ENCODE peak calls at places on chromosomes 7 and 10, in nine cellular contexts. T is cardiac muscle cell, O is fibroblast of lung, A is colonic mucosa, Q is PC-9, H is GM23338, I is A549, X is OCI-LY7, D is neural progenitor cell. L is an unnamed sample.

GRCh38 chr10:70241081-70241480 is 7.9 kb upstream of the PPA1 start:
- DNase-seq in T (no peak), O (no peak), A (no peak), Q (no peak), H (no peak), I (no peak), X (no peak), D (no peak), L (no peak)

GRCh38 chr7:2670720-2671391 is 17.1 kb upstream of the AMZ1 start:
- DNase-seq in T (peak; percentile 64), O (peak; percentile 35), A (peak; percentile 72), Q (peak; percentile 61), H (peak; percentile 94), I (peak; percentile 72), X (peak; percentile 78), D (peak; percentile 86), L (no peak)

GRCh38 chr10:87622290-87623004 is 37.2 kb upstream of the PAPSS2 start:
- DNase-seq in T (no peak), O (no peak), A (no peak), Q (no peak), H (peak; percentile 64), I (peak; percentile 30), X (no peak), D (peak; percentile 46), L (peak; percentile 56)

GRCh38 chr7:117705630-117706029 is 167.6 kb downstream of the CTTNBP2 start:
- DNase-seq in T (no peak), O (no peak), A (no peak), Q (no peak), H (no peak), I (no peak), X (no peak), D (no peak), L (no peak)

GRCh38 chr10:5555031-5555510 is 30.3 kb downstream of the CALML3 start:
- DNase-seq in T (no peak), O (no peak), A (no peak), Q (no peak), H (no peak), I (no peak), X (no peak), D (no peak), L (no peak)

GRCh38 chr7:490461-491291 is 29.0 kb downstream of the PDGFA start:
- DNase-seq in T (no peak), O (no peak), A (no peak), Q (no peak), H (no peak), I (no peak), X (no peak), D (no peak), L (peak; percentile 50)

GRCh38 chr7:87000344-87000743 is 59.1 kb downstream of the ELAPOR2 start:
- DNase-seq in T (no peak), O (no peak), A (no peak), Q (no peak), H (no peak), I (no peak), X (no peak), D (no peak), L (no peak)

GRCh38 chr10:131451407-131452015 is 140.0 kb upstream of the TCERG1L start:
- DNase-seq in T (no peak), O (no peak), A (no peak), Q (no peak), H (no peak), I (no peak), X (no peak), D (no peak), L (no peak)

GRCh38 chr10:2887391-2888070 is 179.8 kb upstream of the PFKP start:
- DNase-seq in T (no peak), O (no peak), A (no peak), Q (no peak), H (no peak), I (no peak), X (no peak), D (no peak), L (no peak)

GRCh38 chr10:131722525-131723264 is 178.1 kb upstream of the PPP2R2D start:
- DNase-seq in T (no peak), O (no peak), A (peak; percentile 3), Q (no peak), H (no peak), I (no peak), X (no peak), D (no peak), L (no peak)

GRCh38 chr7:151519765-151520418 is at the start of gene RHEB:
- DNase-seq in T (peak; percentile 100), O (peak; percentile 99), A (peak; percentile 99), Q (peak; percentile 99), H (peak; percentile 99), I (peak; percentile 99), X (peak; percentile 98), D (peak; percentile 99), L (peak; percentile 98)

DNA sequence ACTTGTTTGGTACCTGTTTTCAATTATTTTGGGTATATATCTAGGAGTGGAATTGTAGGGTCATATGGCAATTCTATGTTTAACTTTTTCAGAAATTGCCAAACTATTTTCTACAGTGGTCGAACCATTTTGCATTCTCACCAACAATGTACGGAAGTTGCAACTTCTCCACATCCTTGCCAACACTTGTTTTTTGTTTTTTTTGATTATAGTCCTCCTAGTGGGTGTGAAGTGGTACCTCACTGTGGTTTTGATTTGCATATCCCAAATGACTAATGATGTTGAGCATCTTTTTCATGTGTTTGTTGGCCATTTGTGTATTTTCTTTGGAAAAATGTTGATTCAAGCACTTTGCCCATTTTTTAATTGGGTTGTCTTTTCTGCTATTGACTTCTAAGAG is 122.1 kb downstream of the RPS24 start:
- DNase-seq in T (no peak), O (no peak), A (no peak), Q (no peak), H (no peak), I (no peak), X (no peak), D (no peak), L (no peak)
- TF ChIP-seq CTCF in T (no peak), O (no peak), A (no peak), Q (peak; percentile 31), H (peak; percentile 36), I (no peak), X (no peak), D (peak; percentile 20), L (peak; percentile 19)

DNA sequence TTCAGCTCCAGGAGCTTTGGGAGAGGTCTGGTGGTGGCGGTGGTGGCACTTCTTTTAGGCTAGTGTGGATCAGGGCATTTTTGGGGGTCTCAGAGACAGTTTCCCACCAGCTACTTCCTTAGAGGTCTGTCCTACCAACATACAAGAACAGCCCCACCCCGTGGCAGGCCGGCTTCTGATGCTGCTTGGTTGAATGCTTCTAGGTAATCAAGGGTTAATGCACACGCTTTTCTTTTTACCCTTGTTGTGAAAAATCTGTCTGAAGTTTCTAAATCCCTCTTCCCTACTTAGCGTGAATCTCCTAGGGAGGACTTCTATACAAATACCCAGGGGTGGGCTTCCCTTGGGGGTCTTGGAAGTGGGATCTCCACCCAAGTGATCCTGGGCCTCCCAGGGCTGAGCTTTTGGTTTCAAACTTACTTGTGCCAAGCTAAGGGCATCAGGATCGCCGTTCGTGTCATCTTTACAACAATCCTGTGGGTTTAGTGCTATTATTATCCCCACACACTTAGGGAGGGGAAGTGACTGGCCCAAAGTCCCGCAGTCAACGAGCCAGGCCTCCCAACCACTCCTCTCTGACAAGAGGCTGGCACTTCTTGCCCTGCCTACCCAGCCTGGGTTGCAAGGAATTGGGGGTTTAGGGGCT is 1.7 kb downstream of the SH2B2 start:
- DNase-seq in T (no peak), O (no peak), A (no peak), Q (no peak), H (no peak), I (no peak), X (peak; percentile 70), D (peak; percentile 37), L (no peak)
- H3K27ac ChIP-seq in T (no peak overlapping the region), O (no peak overlapping the region), A (no peak overlapping the region), Q (no peak overlapping the region), H (no peak overlapping the region), I (peak overlapping the region; percentile 93), X (peak overlapping the region; percentile 97), D (no peak overlapping the region), L (no peak overlapping the region)

GRCh38 chr10:124059552-124059951 is 33.8 kb downstream of the CHST15 start:
- DNase-seq in T (no peak), O (no peak), A (no peak), Q (no peak), H (no peak), I (no peak), X (no peak), D (no peak), L (no peak)

GRCh38 chr10:124060148-124060720 is 33.2 kb downstream of the CHST15 start:
- DNase-seq in T (no peak), O (no peak), A (no peak), Q (no peak), H (no peak), I (no peak), X (no peak), D (no peak), L (no peak)

GRCh38 chr10:124056337-124056980 is 36.9 kb downstream of the CHST15 start:
- DNase-seq in T (no peak), O (no peak), A (no peak), Q (no peak), H (no peak), I (no peak), X (no peak), D (no peak), L (no peak)

GRCh38 chr10:124058346-124059003 is 34.9 kb downstream of the CHST15 start:
- DNase-seq in T (no peak), O (no peak), A (no peak), Q (no peak), H (no peak), I (no peak), X (no peak), D (no peak), L (no peak)

GRCh38 chr10:124057580-124057979 is 35.8 kb downstream of the CHST15 start:
- DNase-seq in T (no peak), O (no peak), A (no peak), Q (no peak), H (no peak), I (no peak), X (no peak), D (no peak), L (no peak)
- H3K4me1 ChIP-seq in T (no peaks in the 10 kb centered on the region), O (no peaks in the 10 kb centered on the region), A (no peaks in the 10 kb centered on the region), Q (peaks cover 7% of the 10 kb centered on the region), H (peaks cover 20% of the 10 kb centered on the region), I (peaks cover 5% of the 10 kb centered on the region), X (peaks cover 40% of the 10 kb centered on the region), D (peaks cover 9% of the 10 kb centered on the region), L (peaks cover 15% of the 10 kb centered on the region)

DNA sequence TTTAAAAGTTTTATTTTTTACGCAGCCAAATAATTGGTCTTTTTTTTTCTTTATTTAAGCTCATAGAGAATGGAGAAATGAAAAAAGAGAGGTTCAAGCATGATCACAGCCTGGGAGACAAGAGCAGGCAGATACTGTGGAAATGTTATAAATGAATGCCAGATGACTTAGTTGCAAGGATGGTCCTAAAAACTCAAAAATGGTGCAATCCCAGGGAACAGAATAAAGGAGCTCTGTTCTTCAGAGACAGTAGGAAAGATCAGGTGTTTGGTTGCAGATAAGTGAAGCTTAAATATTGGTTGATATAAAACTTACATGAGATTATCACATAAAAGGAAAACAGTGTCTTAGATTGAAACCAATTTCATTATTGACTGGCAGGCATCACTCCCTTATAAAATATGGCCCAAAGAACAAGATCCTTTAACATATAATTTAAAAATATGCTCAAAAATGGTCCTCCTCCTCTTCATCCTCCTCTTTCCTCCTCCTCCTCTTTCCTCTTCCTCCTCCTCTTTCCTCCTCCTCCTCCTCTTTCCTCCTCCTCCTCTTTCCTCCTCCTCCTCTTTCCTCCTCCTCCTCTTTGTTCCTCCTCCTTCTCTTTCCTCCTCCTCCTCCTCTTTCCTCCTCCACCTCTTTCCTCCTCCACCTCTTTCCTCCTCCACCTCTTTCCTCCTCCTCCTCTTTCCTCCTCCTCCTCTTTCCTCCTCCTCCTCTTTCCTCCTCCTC is 18.6 kb downstream of the GNAT3 start:
- DNase-seq in T (no peak), O (no peak), A (no peak), Q (no peak), H (no peak), I (no peak), X (no peak), D (no peak), L (no peak)
- TF ChIP-seq CTCF in T (no peak), O (no peak), A (no peak), Q (no peak), H (no peak), I (no peak), X (no peak), D (no peak), L (no peak)

L was measured in foreskin keratinocyte.